ENCODE peak calls at places on chromosomes 4 and X, in four cellular contexts. S is OCI-LY7, P is hepatocyte, Q is GM23338. X is an unnamed sample.

GRCh38 chr4:172830295-172830764 is 338.3 kb upstream of the GALNT7 start:
- DNase-seq in S (peak; percentile 43), P (peak; percentile 48), Q (peak; percentile 63), X (peak; percentile 40)

GRCh38 chrX:20500171-20500865 is 233.6 kb upstream of the RPS6KA3 start:
- DNase-seq in S (no peak), P (no peak), Q (peak; percentile 11), X (no peak)

GRCh38 chrX:10526442-10526841 is 93.9 kb downstream of the MID1 start:
- DNase-seq in S (no peak), P (no peak), Q (no peak), X (no peak)

GRCh38 chrX:38899650-38900049 is 98.4 kb downstream of the MID1IP1 start:
- DNase-seq in S (no peak), P (no peak), Q (no peak), X (no peak)

GRCh38 chr4:2962099-2962455 is 1.1 kb downstream of the NOP14 start:
- DNase-seq in S (peak; percentile 82), P (no peak), Q (no peak), X (peak; percentile 36)

GRCh38 chr4:98939892-98940298 is 11.0 kb upstream of the EIF4E start:
- DNase-seq in S (peak; percentile 46), P (peak; percentile 75), Q (peak; percentile 86), X (peak; percentile 64)

GRCh38 chr4:163681208-163681821 is 186.8 kb downstream of the TMA16 start:
- DNase-seq in S (peak; percentile 89), P (peak; percentile 80), Q (peak; percentile 87), X (peak; percentile 78)

GRCh38 chr4:111821342-111821741 is 323.9 kb upstream of the FAM241A start:
- DNase-seq in S (no peak), P (no peak), Q (no peak), X (no peak)

GRCh38 chr4:44848466-44848865 is 122.1 kb upstream of the GNPDA2 start:
- DNase-seq in S (no peak), P (no peak), Q (no peak), X (no peak)

GRCh38 chr4:122744229-122744628 is 11.7 kb downstream of the BBS12 start:
- DNase-seq in S (no peak), P (peak; percentile 54), Q (no peak), X (no peak)

GRCh38 chr4:86857341-86858052 is 8.3 kb upstream of the SLC10A6 start:
- DNase-seq in S (no peak), P (no peak), Q (peak; percentile 76), X (no peak)

GRCh38 chr4:145003675-145004074 is 94.3 kb downstream of the ANAPC10 start:
- DNase-seq in S (no peak), P (no peak), Q (no peak), X (no peak)

GRCh38 chr4:135670548-135670947 is 1469.0 kb upstream of the PABPC4L start:
- DNase-seq in S (no peak), P (no peak), Q (no peak), X (no peak)

GRCh38 chr4:87120411-87121162 is 99.8 kb downstream of the KLHL8 start:
- DNase-seq in S (no peak), P (peak; percentile 69), Q (no peak), X (no peak)

GRCh38 chr4:154626793-154627484 is 14.5 kb upstream of the FGG start:
- DNase-seq in S (peak; percentile 24), P (peak; percentile 88), Q (peak; percentile 91), X (peak; percentile 90)

GRCh38 chrX:119406739-119407138 is 7.6 kb downstream of the SLC25A43 start:
- DNase-seq in S (no peak), P (no peak), Q (no peak), X (no peak)

GRCh38 chrX:74249963-74250362 is 54.0 kb upstream of the ZCCHC13 start:
- DNase-seq in S (no peak), P (peak; percentile 15), Q (peak; percentile 74), X (peak; percentile 11)

GRCh38 chr4:28267166-28267565 is 1406.5 kb downstream of the STIM2 start:
- DNase-seq in S (no peak), P (no peak), Q (no peak), X (no peak)

GRCh38 chr4:28269426-28269825 is 1408.8 kb downstream of the STIM2 start:
- DNase-seq in S (no peak), P (no peak), Q (no peak), X (no peak)
- H3K27ac ChIP-seq in S (no peak overlapping the region), P (no peak overlapping the region), Q (no peak overlapping the region), X (no peak overlapping the region)

GRCh38 chr4:76213415-76214268 is at the start of gene SCARB2:
- DNase-seq in S (no peak), P (peak; percentile 94), Q (peak; percentile 83), X (peak; percentile 91)
- TF ChIP-seq EZH2phosphoT487 in S (no peak), P (no peak), Q (no peak), X (no peak)

GRCh38 chr4:153223935-153224334 is 19.7 kb downstream of the TRIM2 start:
- DNase-seq in S (no peak), P (no peak), Q (no peak), X (no peak)
- H3K27ac ChIP-seq in S (no peak overlapping the region), P (peak overlapping the region; percentile 96), Q (no peak overlapping the region), X (no peak overlapping the region)

GRCh38 chr4:156963419-156963818 is 8.2 kb downstream of the PDGFC start:
- DNase-seq in S (no peak), P (no peak), Q (no peak), X (no peak)

GRCh38 chr4:156962069-156962377 is 9.6 kb downstream of the PDGFC start:
- DNase-seq in S (no peak), P (no peak), Q (no peak), X (no peak)

GRCh38 chr4:156962551-156962974 is 9.0 kb downstream of the PDGFC start:
- DNase-seq in S (no peak), P (peak; percentile 40), Q (no peak), X (no peak)

GRCh38 chr4:156959298-156959702 is 12.3 kb downstream of the PDGFC start:
- DNase-seq in S (no peak), P (no peak), Q (no peak), X (no peak)

GRCh38 chr4:156961241-156962068 is 10.1 kb downstream of the PDGFC start:
- DNase-seq in S (no peak), P (peak; percentile 37), Q (no peak), X (no peak)
- TF ChIP-seq EZH2phosphoT487 in S (no peak), P (no peak), Q (no peak), X (no peak)

DNA sequence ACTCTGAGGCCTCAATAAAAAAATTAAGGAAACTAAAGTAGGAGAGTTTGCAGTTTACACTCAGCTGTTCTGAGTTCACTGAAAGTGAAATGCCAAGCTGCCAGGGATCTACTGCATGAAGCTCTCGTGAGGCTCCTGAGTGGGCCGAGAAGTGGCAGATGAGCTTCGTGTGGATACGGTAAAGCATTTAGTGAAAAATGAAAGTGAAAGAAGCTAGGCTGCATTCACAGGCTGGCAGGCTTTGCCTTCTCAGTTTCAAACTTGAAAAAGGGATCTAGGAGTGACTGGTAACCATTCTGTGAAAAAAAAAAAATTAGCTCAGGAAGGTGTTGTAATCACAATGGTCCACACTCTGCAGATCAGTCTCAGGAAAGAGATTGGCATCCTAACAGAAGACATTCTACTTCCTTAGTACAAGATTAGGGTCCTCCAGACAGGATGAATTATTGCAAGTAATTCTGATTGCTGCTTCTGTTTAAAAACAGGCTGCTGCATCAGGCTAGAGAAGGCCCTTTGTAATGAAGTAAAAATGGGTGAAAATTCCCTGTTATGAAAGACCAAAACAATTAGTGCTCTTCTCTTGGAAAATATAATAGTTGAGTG is 679.9 kb downstream of the RPA4 start:
- DNase-seq in S (peak; percentile 52), P (peak; percentile 55), Q (no peak), X (no peak)
- H3K27ac ChIP-seq in S (no peak overlapping the region), P (peak overlapping the region; percentile 64), Q (no peak overlapping the region), X (no peak overlapping the region)

DNA sequence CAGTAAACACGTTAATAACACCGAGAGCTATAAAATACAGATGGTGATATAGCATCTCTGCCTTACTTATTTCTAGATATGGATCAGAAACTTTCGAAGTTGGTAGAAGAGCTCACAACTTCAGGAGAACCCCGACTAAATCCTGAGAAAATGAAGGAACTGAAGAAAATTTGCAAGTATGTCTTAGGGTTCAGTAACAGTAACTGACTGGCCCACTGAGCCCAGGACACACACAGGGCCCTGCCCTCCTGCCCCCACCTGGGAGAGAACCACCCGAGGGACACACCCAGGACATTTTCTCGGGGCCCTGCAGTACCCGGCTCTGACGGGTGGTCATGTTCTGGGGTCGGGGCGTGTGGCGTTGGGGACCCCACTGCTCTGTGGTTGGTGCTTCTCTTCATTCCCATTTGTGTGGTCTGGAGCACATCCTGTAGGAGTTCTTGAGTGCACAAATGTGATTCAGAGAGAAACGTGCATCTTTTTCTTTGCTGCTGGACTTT is 1.1 kb downstream of the UVSSA start:
- DNase-seq in S (no peak), P (no peak), Q (no peak), X (no peak)
- TF ChIP-seq EZH2phosphoT487 in S (no peak), P (no peak), Q (no peak), X (no peak)

GRCh38 chr4:16991455-16991854 is 93.0 kb upstream of the LDB2 start:
- DNase-seq in S (no peak), P (no peak), Q (no peak), X (no peak)

GRCh38 chr4:16993966-16994840 is 95.8 kb upstream of the LDB2 start:
- DNase-seq in S (no peak), P (no peak), Q (peak; percentile 63), X (peak; percentile 42)

DNA sequence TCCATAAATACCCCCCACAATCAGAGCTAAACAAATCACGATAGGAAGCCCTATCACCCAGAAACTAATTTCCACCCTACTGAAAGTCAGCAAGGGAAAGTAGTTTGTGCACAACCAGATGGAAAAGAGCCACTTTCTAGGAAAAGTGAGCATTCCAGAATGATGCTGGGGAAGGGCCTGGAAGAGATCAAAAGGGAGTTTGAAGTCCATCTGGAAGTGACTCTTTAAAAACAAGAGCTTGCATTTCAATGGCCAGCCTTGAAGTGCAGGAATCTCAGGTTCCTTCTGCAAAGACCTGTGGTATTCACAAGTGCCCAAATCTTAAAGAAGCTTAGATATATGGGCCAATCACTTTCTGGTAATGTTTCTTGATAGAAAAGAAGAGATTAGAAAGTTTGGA is 97.0 kb upstream of the LDB2 start:
- DNase-seq in S (no peak), P (no peak), Q (peak; percentile 86), X (no peak)
- H3K27ac ChIP-seq in S (no peak overlapping the region), P (no peak overlapping the region), Q (no peak overlapping the region), X (no peak overlapping the region)

DNA sequence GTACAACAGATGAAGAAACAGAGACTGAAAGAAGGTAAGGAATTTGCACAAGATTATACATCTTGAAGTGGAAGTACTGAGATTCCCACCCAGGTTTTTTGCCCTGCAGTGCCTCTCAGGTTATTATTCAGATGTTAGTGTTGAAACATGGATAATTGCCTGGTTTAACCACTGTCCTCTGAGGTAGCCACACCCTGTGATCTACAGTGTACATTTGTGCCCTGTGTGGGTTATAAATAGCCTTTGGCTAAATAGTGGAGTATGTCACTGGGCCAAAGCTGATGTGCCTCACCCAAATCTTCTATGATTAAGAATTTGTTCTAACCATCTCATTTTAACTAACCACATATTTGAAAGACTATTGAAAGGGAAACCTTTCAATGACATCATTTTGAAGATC is 5.4 kb upstream of the ASB5 start:
- DNase-seq in S (no peak), P (no peak), Q (no peak), X (no peak)
- TF ChIP-seq EZH2phosphoT487 in S (no peak), P (no peak), Q (no peak), X (no peak)